ENCODE peak calls at places on chromosomes 12 and 14, in ten cellular contexts. O is posterior cingulate gyrus; T is AG20443; V is tibial nerve; X is stimulated activated CD8-positive, alpha-beta memory T cell treated with anti-CD3 and anti-CD28 coated beads, Interleukin-15, amount 100 ng/mL, for 48 hours; G is iris pigment epithelial cell; D is GM12878; K is A549; L is activated CD8-positive, alpha-beta memory T cell treated with anti-CD3 and anti-CD28 coated beads, Interleukin-2, amount 50 U/mL, for 4 hours; J is NCI-H774. Q is an unnamed sample.

GRCh38 chr12:27319394-27319793 is 13.2 kb upstream of the BMAL2 start:
- DNase-seq in G (peak; percentile 60), K (no peak), D (no peak), X (no peak), O (no peak), J (no peak), L (no peak), T (peak; percentile 61), V (no peak), Q (no peak)

GRCh38 chr14:71668186-71668912 is 263.9 kb upstream of the RGS6 start:
- DNase-seq in K (no peak), T (no peak), V (no peak), L (no peak), D (no peak), G (peak; percentile 88), J (no peak), X (no peak), O (no peak), Q (no peak)

GRCh38 chr12:24997970-24998582 is 49.2 kb upstream of the BCAT1 start:
- DNase-seq in V (no peak), X (no peak), J (no peak), K (no peak), T (no peak), L (no peak), D (peak; percentile 92), O (no peak), G (peak; percentile 93), Q (no peak)

GRCh38 chr12:56029666-56030293 is 8.9 kb downstream of the IKZF4 start:
- DNase-seq in X (no peak), V (no peak), K (peak; percentile 67), L (peak; percentile 39), O (no peak), J (no peak), T (peak; percentile 74), G (peak; percentile 66), D (no peak), Q (peak; percentile 39)

GRCh38 chr12:47949441-47950341 is 13.7 kb upstream of the TMEM106C start:
- DNase-seq in J (peak; percentile 29), D (no peak), G (peak; percentile 64), O (peak; percentile 30), T (peak; percentile 93), L (peak; percentile 27), V (peak; percentile 32), K (peak; percentile 88), X (peak; percentile 14), Q (peak; percentile 33)

GRCh38 chr14:69064596-69064995 is 85.5 kb upstream of the ACTN1 start:
- DNase-seq in X (no peak), D (no peak), V (no peak), K (no peak), G (no peak), T (no peak), L (no peak), J (no peak), O (no peak), Q (no peak)

GRCh38 chr12:121085842-121086353 is 46.8 kb upstream of the P2RX7 start:
- DNase-seq in X (no peak), V (no peak), L (no peak), T (no peak), D (no peak), G (no peak), K (no peak), O (no peak), J (no peak), Q (no peak)

GRCh38 chr12:17411662-17412061 is 678.3 kb downstream of the RERGL start:
- DNase-seq in T (no peak), D (no peak), L (no peak), X (no peak), K (no peak), J (no peak), G (no peak), O (no peak), V (no peak), Q (no peak)

GRCh38 chr14:74712499-74713394 is at the start of the genes AREL1 and FCF1:
- DNase-seq in T (peak; percentile 96), X (peak; percentile 68), L (peak; percentile 73), K (peak; percentile 89), J (no peak), G (peak; percentile 91), D (peak; percentile 54), V (peak; percentile 58), O (peak; percentile 83), Q (peak; percentile 87)

GRCh38 chr12:26786491-26787124 is 46.4 kb downstream of the ITPR2 start:
- DNase-seq in K (no peak), L (no peak), V (no peak), O (no peak), X (no peak), J (no peak), D (no peak), T (no peak), G (no peak), Q (no peak)

GRCh38 chr12:82841379-82841778 is 154.7 kb downstream of the TMTC2 start:
- DNase-seq in O (no peak), T (no peak), K (no peak), X (no peak), G (no peak), V (no peak), L (no peak), J (no peak), D (no peak), Q (no peak)

GRCh38 chr14:51447411-51447810 is 204.3 kb upstream of the FRMD6 start:
- DNase-seq in T (no peak), J (no peak), L (no peak), O (no peak), X (no peak), K (no peak), D (no peak), G (no peak), V (no peak), Q (no peak)

GRCh38 chr12:49667319-49668090 is 39.7 kb downstream of the FMNL3 start:
- DNase-seq in O (no peak), J (no peak), G (peak; percentile 75), X (no peak), L (no peak), K (no peak), T (peak; percentile 44), V (no peak), D (no peak), Q (no peak)

GRCh38 chr12:53612978-53613377 is 13.2 kb downstream of the ATF7 start:
- DNase-seq in V (no peak), K (no peak), T (no peak), D (no peak), X (no peak), G (no peak), L (no peak), O (no peak), J (no peak), Q (no peak)

GRCh38 chr12:81520064-81520945 is 238.8 kb downstream of the PPFIA2 start:
- DNase-seq in J (peak; percentile 68), D (no peak), G (peak; percentile 45), K (no peak), L (no peak), O (no peak), T (no peak), X (no peak), V (no peak), Q (no peak)

GRCh38 chr12:120928864-120929652 is 24.9 kb upstream of the SPPL3 start:
- DNase-seq in J (peak; percentile 18), L (no peak), V (no peak), K (no peak), X (no peak), D (no peak), G (no peak), T (no peak), O (no peak), Q (no peak)

GRCh38 chr14:104121142-104121541 is 17.2 kb upstream of the KIF26A start:
- DNase-seq in J (no peak), V (no peak), X (no peak), K (no peak), O (no peak), T (no peak), G (no peak), D (no peak), L (no peak), Q (peak; percentile 9)

GRCh38 chr12:131795064-131795463 is 33.1 kb upstream of the MMP17 start:
- DNase-seq in D (no peak), V (no peak), L (no peak), O (no peak), T (no peak), X (no peak), J (no peak), G (no peak), K (no peak), Q (no peak)

GRCh38 chr12:18951219-18951618 is 178.3 kb upstream of the PLEKHA5 start:
- DNase-seq in D (no peak), K (no peak), O (no peak), T (no peak), G (no peak), V (no peak), X (no peak), L (no peak), J (no peak), Q (no peak)

GRCh38 chr14:56108057-56108456 is 10.2 kb upstream of the PELI2 start:
- DNase-seq in L (no peak), X (no peak), D (no peak), V (no peak), K (no peak), G (no peak), J (no peak), O (no peak), T (no peak), Q (no peak)

GRCh38 chr12:29131539-29131938 is 17.5 kb upstream of the FAR2 start:
- DNase-seq in V (no peak), G (peak; percentile 63), L (no peak), D (no peak), T (no peak), J (no peak), O (no peak), X (no peak), K (no peak), Q (no peak)

GRCh38 chr12:62654558-62655241 is 188.1 kb downstream of the MON2 start:
- DNase-seq in T (no peak), G (no peak), D (no peak), O (no peak), K (no peak), X (no peak), J (no peak), V (no peak), L (no peak), Q (no peak)

GRCh38 chr12:49089831-49090773 is 4.5 kb downstream of the DHH start:
- DNase-seq in J (no peak), T (peak; percentile 60), G (peak; percentile 45), X (peak; percentile 31), V (no peak), O (peak; percentile 42), D (no peak), L (peak; percentile 44), K (peak; percentile 72), Q (no peak)

GRCh38 chr14:49863483-49864262 is 11.1 kb upstream of the NEMF start:
- DNase-seq in K (no peak), O (no peak), T (no peak), L (no peak), D (no peak), G (no peak), J (no peak), V (no peak), X (no peak), Q (no peak)

GRCh38 chr14:102530828-102531478 is 21.4 kb upstream of the ANKRD9 start:
- DNase-seq in G (no peak), D (no peak), O (no peak), V (no peak), L (no peak), T (no peak), J (no peak), X (no peak), K (no peak), Q (no peak)

GRCh38 chr14:68397371-68397779 is 395.5 kb downstream of the ZFP36L1 start:
- DNase-seq in O (peak; percentile 24), V (no peak), T (no peak), L (no peak), K (no peak), X (no peak), G (peak; percentile 32), D (no peak), J (no peak), Q (no peak)

Q was measured in naive thymus-derived CD8-positive, alpha-beta T cell.